ENCODE peak calls at places on chromosomes 1 and 21, in six cellular contexts. Y, B, A, U, D and I are unnamed samples.

GRCh38 chr1:119635801-119636390 is 12.2 kb downstream of the ZNF697 start:
- DNase-seq in Y (no peak), A (peak; percentile 78), B (no peak), U (no peak), D (no peak), I (no peak)

GRCh38 chr1:226575436-226576390 is 27.1 kb downstream of the STUM start:
- DNase-seq in D (no peak), Y (no peak), A (no peak), U (peak; percentile 23), B (peak; percentile 47), I (no peak)

GRCh38 chr1:26828352-26829093 is 2.0 kb downstream of the ZDHHC18 start:
- DNase-seq in B (no peak), D (no peak), Y (no peak), U (no peak), A (no peak), I (no peak)

GRCh38 chr1:228465134-228465533 is 22.0 kb upstream of the RNF187 start:
- DNase-seq in U (no peak), D (no peak), A (no peak), Y (no peak), B (no peak), I (no peak)

GRCh38 chr1:166969074-166969677 is 6.2 kb downstream of the ILDR2 start:
- DNase-seq in U (no peak), B (no peak), A (no peak), D (no peak), Y (no peak), I (no peak)

GRCh38 chr1:71677024-71677423 is 596.2 kb upstream of the ZRANB2 start:
- DNase-seq in B (no peak), A (no peak), Y (no peak), U (no peak), D (no peak), I (no peak)

GRCh38 chr1:34844252-34844634 is 15.3 kb downstream of the SMIM12 start:
- DNase-seq in Y (no peak), A (peak; percentile 60), B (no peak), U (no peak), D (no peak), I (no peak)

GRCh38 chr21:43331962-43332458 is 94.9 kb downstream of the SIK1 start:
- DNase-seq in Y (no peak), U (no peak), D (peak; percentile 56), A (peak; percentile 29), B (no peak), I (no peak)

GRCh38 chr1:226487921-226488320 is 60.6 kb upstream of the STUM start:
- DNase-seq in Y (no peak), D (no peak), U (no peak), B (no peak), A (no peak), I (no peak)

GRCh38 chr21:39022901-39023693 is 160.2 kb downstream of the PSMG1 start:
- DNase-seq in A (peak; percentile 26), D (peak; percentile 74), Y (no peak), B (peak; percentile 93), U (peak; percentile 81), I (no peak)

GRCh38 chr1:69377507-69377906 is 190.2 kb upstream of the LRRC7 start:
- DNase-seq in A (no peak), B (no peak), D (no peak), Y (no peak), U (no peak), I (no peak)

GRCh38 chr21:45364464-45365185 is 40.3 kb upstream of the COL18A1 start:
- DNase-seq in D (peak; percentile 41), Y (no peak), B (no peak), A (peak; percentile 88), U (no peak), I (no peak)

GRCh38 chr1:17914142-17914541 is 159.0 kb downstream of the ACTL8 start:
- DNase-seq in Y (no peak), D (no peak), B (no peak), U (no peak), A (no peak), I (no peak)

GRCh38 chr1:2022063-2022770 is 3.1 kb downstream of the GABRD start:
- DNase-seq in B (no peak), D (no peak), Y (no peak), U (no peak), A (no peak), I (no peak)

GRCh38 chr1:25797939-25798338 is 2.1 kb upstream of the SELENON start:
- DNase-seq in B (no peak), A (peak; percentile 19), Y (no peak), D (no peak), U (no peak), I (no peak)

GRCh38 chr1:232123775-232124659 is 497.4 kb downstream of the DISC1 start:
- DNase-seq in A (no peak), Y (no peak), B (no peak), D (no peak), U (no peak), I (no peak)